ENCODE peak calls at places on chromosome 3, in seven cellular contexts. L is transverse colon, M is HepG2, Q is cardiac muscle cell, D is lung, H is kidney, K is HL-60. O is an unnamed sample.

GRCh38 chr3:42115946-42116345 is 24.8 kb downstream of the TRAK1 start:
- DNase-seq in L (no peak), M (no peak), Q (no peak), D (no peak), H (no peak), K (no peak), O (no peak)

GRCh38 chr3:108438542-108438941 is 71.9 kb downstream of the MYH15 start:
- DNase-seq in L (no peak), M (no peak), Q (no peak), D (no peak), H (no peak), K (no peak), O (no peak)

GRCh38 chr3:32431481-32431880 is 39.8 kb downstream of the CMTM7 start:
- DNase-seq in L (no peak), M (no peak), Q (no peak), D (no peak), H (no peak), K (no peak), O (no peak)

GRCh38 chr3:39849992-39850706 is 40.7 kb downstream of the MYRIP start:
- DNase-seq in L (no peak), M (no peak), Q (no peak), D (no peak), H (no peak), K (peak), O (no peak)

GRCh38 chr3:126311338-126311978 is 45.8 kb downstream of the KLF15 start:
- DNase-seq in L (no peak), M (no peak), Q (no peak), D (no peak), H (peak), K (no peak), O (no peak)

GRCh38 chr3:103813955-103814354 is 1379.1 kb downstream of the ZPLD1 start:
- DNase-seq in L (no peak), M (no peak), Q (no peak), D (no peak), H (no peak), K (no peak), O (no peak)

GRCh38 chr3:191460360-191460759 is 603 bp upstream of the PYDC2 start:
- DNase-seq in L (no peak), M (no peak), Q (no peak), D (no peak), H (no peak), K (no peak), O (no peak)

GRCh38 chr3:97815149-97815917 is 6.5 kb upstream of the CRYBG3 start:
- DNase-seq in L (no peak), M (no peak), Q (no peak), D (no peak), H (no peak), K (no peak), O (no peak)

GRCh38 chr3:170225166-170225565 is 2.9 kb downstream of the PRKCI start:
- DNase-seq in L (no peak), M (no peak), Q (no peak), D (no peak), H (no peak), K (no peak), O (no peak)

GRCh38 chr3:17672506-17672905 is 69.9 kb downstream of the TBC1D5 start:
- DNase-seq in L (no peak), M (no peak), Q (no peak), D (no peak), H (no peak), K (no peak), O (no peak)

GRCh38 chr3:160016972-160017371 is 28.3 kb downstream of the IL12A start:
- DNase-seq in L (no peak), M (peak), Q (no peak), D (no peak), H (no peak), K (no peak), O (no peak)

GRCh38 chr3:37773925-37774324 is 87.8 kb upstream of the CTDSPL start:
- DNase-seq in L (no peak), M (no peak), Q (no peak), D (peak), H (no peak), K (no peak), O (no peak)

GRCh38 chr3:50759015-50759414 is 84.3 kb downstream of the DOCK3 start:
- DNase-seq in L (no peak), M (no peak), Q (no peak), D (no peak), H (no peak), K (no peak), O (no peak)

GRCh38 chr3:73140772-73141434 is 79.4 kb downstream of the EBLN2 start:
- DNase-seq in L (no peak), M (no peak), Q (no peak), D (no peak), H (no peak), K (no peak), O (no peak)

GRCh38 chr3:39250116-39250747 is 29.6 kb downstream of the CX3CR1 start:
- DNase-seq in L (no peak), M (no peak), Q (no peak), D (no peak), H (no peak), K (peak), O (no peak)

GRCh38 chr3:42906085-42906904 is at the start of gene ZNF662:
- DNase-seq in L (peak), M (no peak), Q (no peak), D (peak), H (peak), K (no peak), O (no peak)

GRCh38 chr3:41318520-41318919 is 119.2 kb downstream of the CTNNB1 start:
- DNase-seq in L (no peak), M (peak), Q (no peak), D (no peak), H (no peak), K (no peak), O (no peak)

DNA sequence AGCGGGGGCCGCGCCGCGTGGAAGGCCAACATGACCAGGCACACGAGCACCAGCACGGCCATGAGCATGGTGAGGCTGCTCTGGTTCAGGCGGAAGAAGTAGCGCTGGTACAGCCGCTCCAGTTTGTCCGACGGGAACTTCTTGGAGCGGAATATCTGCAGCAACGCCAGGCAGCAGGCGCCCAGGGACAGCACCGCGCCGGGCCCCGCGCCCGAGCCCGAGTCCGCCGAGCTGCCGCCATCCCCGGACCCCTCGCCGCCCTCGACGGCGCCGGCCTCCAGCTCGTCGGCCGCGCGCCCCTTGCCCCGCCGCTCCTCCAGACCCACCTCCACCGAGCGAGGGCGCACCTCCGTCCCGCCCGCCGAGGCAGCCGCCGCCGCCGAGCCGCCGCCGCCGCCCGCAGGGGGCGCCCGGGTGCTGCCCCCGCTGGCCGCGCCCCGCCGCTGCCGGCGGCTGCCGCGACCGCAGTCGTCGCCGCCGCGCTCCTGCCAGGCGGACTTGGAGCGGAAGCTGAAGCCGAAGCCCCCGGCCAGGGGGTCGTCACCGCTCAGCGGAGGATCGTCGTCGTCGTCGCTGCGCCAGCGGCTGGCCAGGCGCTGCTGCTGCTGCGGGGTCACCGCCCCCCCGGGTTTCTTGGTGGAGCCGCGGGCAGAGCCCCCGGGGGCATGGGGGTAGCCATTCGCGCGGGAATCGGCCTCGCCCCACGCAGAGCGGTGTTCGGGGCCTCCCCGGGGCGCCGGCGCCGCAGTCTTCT is 964 bp downstream of the ADCY5 start:
- DNase-seq in L (peak), M (no peak), Q (peak), D (no peak), H (no peak), K (peak), O (no peak)
- H3K4me3 ChIP-seq in L (peak), M (no peak), Q (peak), D (peak), H (peak), K (peak), O (peak)

DNA sequence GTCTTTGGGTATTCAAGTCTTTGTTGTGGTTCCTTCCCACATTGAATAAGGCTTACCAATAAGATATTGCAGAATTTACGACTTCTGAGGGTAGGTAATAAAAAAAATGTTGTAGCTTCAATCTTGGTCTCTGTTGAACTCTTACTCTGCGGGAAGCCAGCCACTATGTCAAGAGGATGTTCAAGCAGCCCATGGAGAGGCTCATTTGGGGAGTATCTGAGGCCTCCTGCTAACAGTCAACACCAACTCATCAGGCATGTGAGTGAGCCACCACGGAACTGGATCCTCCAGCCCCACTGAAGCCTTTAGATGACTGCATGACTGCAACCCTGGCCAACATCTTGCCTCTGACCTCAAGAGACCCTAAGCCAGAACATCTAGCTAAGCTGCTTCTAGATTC is 3.2 kb upstream of the TBC1D23 start:
- DNase-seq in L (no peak), M (no peak), Q (no peak), D (no peak), H (no peak), K (no peak), O (no peak)
- H3K4me3 ChIP-seq in L (no peak), M (no peak), Q (no peak), D (no peak), H (no peak), K (no peak), O (no peak)

GRCh38 chr3:141600331-141600730 is 113.5 kb downstream of the RASA2 start:
- DNase-seq in L (no peak), M (no peak), Q (no peak), D (no peak), H (peak), K (no peak), O (no peak)

GRCh38 chr3:141603473-141604035 is 116.7 kb downstream of the RASA2 start:
- DNase-seq in L (no peak), M (no peak), Q (no peak), D (no peak), H (no peak), K (no peak), O (no peak)

GRCh38 chr3:141608438-141608837 is 121.6 kb downstream of the RASA2 start:
- DNase-seq in L (no peak), M (no peak), Q (no peak), D (no peak), H (no peak), K (no peak), O (no peak)

GRCh38 chr3:141605883-141606282 is 119.1 kb downstream of the RASA2 start:
- DNase-seq in L (no peak), M (no peak), Q (no peak), D (no peak), H (no peak), K (no peak), O (no peak)

DNA sequence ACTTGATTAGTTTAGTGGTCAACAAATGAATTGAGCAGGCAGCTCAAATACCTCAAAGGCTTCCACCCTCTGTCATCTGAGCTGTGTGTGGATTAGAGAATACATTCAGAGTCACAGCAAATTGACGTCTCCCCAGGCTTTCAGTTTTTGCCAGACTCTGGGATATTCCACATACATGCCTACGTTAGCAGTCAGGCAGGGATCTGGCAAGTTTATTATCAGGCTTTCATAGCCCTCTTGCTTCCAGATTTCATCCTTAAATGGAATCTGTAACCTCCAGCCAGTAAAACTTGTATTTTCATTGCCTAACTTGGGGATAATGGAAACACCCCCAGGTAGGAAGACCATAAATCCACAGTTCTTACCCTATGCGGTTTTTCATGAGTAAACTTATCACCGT is 115.9 kb downstream of the RASA2 start:
- DNase-seq in L (no peak), M (no peak), Q (no peak), D (no peak), H (no peak), K (no peak), O (no peak)
- H3K4me3 ChIP-seq in L (no peak), M (no peak), Q (no peak), D (no peak), H (no peak), K (no peak), O (no peak)

GRCh38 chr3:114839476-114839875 is 307.6 kb downstream of the ZBTB20 start:
- DNase-seq in L (no peak), M (no peak), Q (no peak), D (no peak), H (no peak), K (no peak), O (no peak)

GRCh38 chr3:114829786-114830185 is 317.3 kb downstream of the ZBTB20 start:
- DNase-seq in L (no peak), M (no peak), Q (no peak), D (no peak), H (no peak), K (no peak), O (no peak)

GRCh38 chr3:114838025-114838424 is 309.1 kb downstream of the ZBTB20 start:
- DNase-seq in L (no peak), M (no peak), Q (no peak), D (no peak), H (no peak), K (no peak), O (no peak)

GRCh38 chr3:114830652-114831051 is 316.4 kb downstream of the ZBTB20 start:
- DNase-seq in L (no peak), M (no peak), Q (no peak), D (no peak), H (no peak), K (no peak), O (no peak)

DNA sequence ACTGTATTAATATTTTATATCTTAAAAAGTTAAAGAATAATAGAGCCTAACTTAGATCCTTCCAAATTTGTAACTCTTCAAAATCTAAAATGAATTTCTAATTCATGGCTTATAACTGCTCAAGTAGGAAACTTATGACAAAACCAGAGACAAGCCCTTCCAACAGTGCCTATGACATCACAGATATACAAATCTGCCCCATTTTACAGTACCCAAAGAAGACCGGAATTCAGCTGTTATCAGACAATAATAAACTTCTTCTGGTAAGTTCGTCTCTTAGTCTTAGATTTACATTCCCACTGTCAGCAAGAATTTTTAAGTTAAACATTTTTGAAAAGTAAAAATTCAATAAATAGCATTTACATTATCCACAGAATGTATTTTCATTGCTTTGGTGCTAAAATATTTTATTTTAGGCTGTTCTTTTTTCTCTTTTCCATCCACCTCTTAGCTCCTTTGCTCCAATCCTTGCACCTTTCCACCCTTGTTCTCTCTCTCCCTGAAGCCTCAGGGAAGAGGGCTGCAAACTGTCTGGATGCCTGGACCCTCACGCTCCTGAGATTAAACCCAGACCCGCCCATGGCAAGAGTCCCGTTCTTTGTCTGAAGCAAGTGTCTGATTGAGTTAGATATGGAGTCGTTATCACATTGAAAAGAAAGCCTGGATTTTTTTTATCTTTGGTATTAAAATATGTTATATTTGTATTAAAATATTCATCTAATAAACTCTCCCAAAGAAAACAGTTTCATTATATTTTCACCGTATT is 312.7 kb downstream of the ZBTB20 start:
- DNase-seq in L (no peak), M (no peak), Q (no peak), D (no peak), H (no peak), K (no peak), O (no peak)
- H3K4me3 ChIP-seq in L (no peak), M (no peak), Q (no peak), D (no peak), H (no peak), K (no peak), O (no peak)

GRCh38 chr3:9767418-9767817 is 2.3 kb downstream of the CAMK1 start:
- DNase-seq in L (no peak), M (no peak), Q (no peak), D (no peak), H (no peak), K (no peak), O (no peak)

GRCh38 chr3:9768376-9768775 is 1.4 kb downstream of the CAMK1 start:
- DNase-seq in L (no peak), M (peak), Q (no peak), D (no peak), H (no peak), K (no peak), O (no peak)

GRCh38 chr3:9769426-9770275 is at the start of gene CAMK1:
- DNase-seq in L (peak), M (peak), Q (peak), D (peak), H (peak), K (peak), O (no peak)

GRCh38 chr3:9770276-9770812 is 597 bp upstream of the CAMK1 start:
- DNase-seq in L (peak), M (peak), Q (no peak), D (peak), H (peak), K (no peak), O (no peak)

DNA sequence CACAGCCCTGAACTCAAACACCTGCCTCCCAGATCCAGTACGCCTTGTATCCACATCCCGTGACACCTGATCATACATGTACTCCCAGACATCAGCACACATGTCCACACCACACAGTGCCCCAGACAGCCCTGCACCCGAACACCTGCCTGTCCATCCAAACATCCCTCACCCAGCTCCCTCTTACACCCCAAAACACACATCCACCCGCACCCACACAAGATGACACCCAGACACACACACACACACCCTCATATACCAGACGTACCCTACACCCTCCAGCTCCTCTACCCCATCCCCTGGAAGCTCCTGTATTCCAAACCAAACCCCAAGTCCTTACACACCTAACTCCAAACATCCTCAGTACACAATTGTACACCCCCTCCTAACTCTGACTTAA is 735 bp downstream of the CAMK1 start:
- DNase-seq in L (no peak), M (no peak), Q (no peak), D (no peak), H (no peak), K (no peak), O (no peak)
- H3K4me3 ChIP-seq in L (peak), M (peak), Q (no peak), D (peak), H (peak), K (peak), O (peak)

GRCh38 chr3:35254917-35255316 is 384.4 kb upstream of the ARPP21 start:
- DNase-seq in L (no peak), M (no peak), Q (no peak), D (no peak), H (no peak), K (no peak), O (no peak)
- H3K4me3 ChIP-seq in L (no peak), M (no peak), Q (no peak), D (no peak), H (no peak), K (no peak), O (no peak)

GRCh38 chr3:120681018-120681417 is 1.0 kb downstream of the HGD start:
- DNase-seq in L (no peak), M (no peak), Q (no peak), D (no peak), H (no peak), K (no peak), O (no peak)
- H3K4me3 ChIP-seq in L (peak), M (peak), Q (no peak), D (no peak), H (peak), K (no peak), O (no peak)

DNA sequence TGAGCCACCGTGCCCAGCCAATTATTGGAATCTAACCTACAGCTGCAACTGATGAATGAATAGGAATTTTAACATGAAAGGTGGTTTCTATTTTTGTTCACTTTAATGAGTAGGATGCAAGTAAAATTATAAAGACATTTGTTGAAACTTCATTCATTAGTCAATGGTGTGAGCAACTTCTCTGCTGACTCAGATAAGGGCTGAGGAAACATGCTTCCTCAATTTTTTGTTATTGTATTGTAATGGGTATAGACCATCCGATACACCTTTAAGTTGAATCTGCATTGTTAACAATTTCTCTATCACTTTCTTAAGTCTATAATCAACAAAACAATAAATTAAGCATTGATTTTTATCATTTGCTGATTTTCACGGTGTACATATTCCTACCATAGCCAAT is 127.8 kb downstream of the STAG1 start:
- DNase-seq in L (no peak), M (no peak), Q (no peak), D (no peak), H (no peak), K (peak), O (no peak)
- H3K4me3 ChIP-seq in L (no peak), M (no peak), Q (no peak), D (no peak), H (peak), K (no peak), O (no peak)

GRCh38 chr3:122021811-122022401 is at the start of gene ILDR1:
- DNase-seq in L (peak), M (no peak), Q (peak), D (peak), H (peak), K (no peak), O (no peak)
- H3K4me3 ChIP-seq in L (peak), M (no peak), Q (peak), D (peak), H (peak), K (no peak), O (peak)